ENCODE peak calls at places on chromosomes 12 and 14, in five cellular contexts. Q, N, E, Z and H are unnamed samples.
A peak's percentile ranks its signal among the peaks of the same experiment; 100 is the strongest.

GRCh38 chr14:74976264-74977113 is 21.1 kb upstream of the PGF start:
- DNase-seq in Z (no peak), E (no peak), N (no peak), Q (no peak), H (no peak)

GRCh38 chr12:48219635-48220034 is 16.5 kb upstream of the OR10AD1 start:
- DNase-seq in Q (no peak), Z (no peak), N (no peak), E (no peak), H (no peak)

GRCh38 chr14:76716285-76716684 is 45.0 kb upstream of the VASH1 start:
- DNase-seq in Z (no peak), N (no peak), E (no peak), Q (no peak), H (no peak)

GRCh38 chr14:103476065-103476464 is 46.6 kb downstream of the CKB start:
- DNase-seq in Z (no peak), Q (no peak), N (no peak), E (no peak), H (no peak)

GRCh38 chr14:24774167-24774915 is 140.4 kb upstream of the GZMB start:
- DNase-seq in N (no peak), Q (no peak), Z (no peak), E (no peak), H (no peak)

GRCh38 chr12:53626702-53627169 is 554 bp upstream of the ATF7 start:
- DNase-seq in N (no peak), Q (no peak), Z (no peak), E (no peak), H (no peak)

GRCh38 chr14:75389679-75390078 is 38.1 kb upstream of the JDP2 start:
- DNase-seq in E (no peak), Q (peak; percentile 33), N (no peak), Z (no peak), H (peak; percentile 19)

GRCh38 chr14:49585803-49586672 is at the start of gene RPS29:
- DNase-seq in E (peak; percentile 94), N (peak; percentile 100), Q (peak; percentile 100), Z (peak; percentile 97), H (peak; percentile 99)

GRCh38 chr14:23067847-23068791 is 10.8 kb upstream of the CDH24 start:
- DNase-seq in N (no peak), E (no peak), Q (no peak), Z (no peak), H (no peak)

GRCh38 chr12:14919455-14919854 is 18.9 kb downstream of the ERP27 start:
- DNase-seq in Q (no peak), E (no peak), N (no peak), Z (no peak), H (no peak)

GRCh38 chr14:23941230-23941629 is 12.3 kb upstream of the DHRS4 start:
- DNase-seq in N (no peak), Z (no peak), E (no peak), Q (no peak), H (no peak)

GRCh38 chr12:47900480-47901129 is 4.2 kb downstream of the VDR start:
- DNase-seq in Z (no peak), N (no peak), E (no peak), Q (no peak), H (no peak)

GRCh38 chr12:1518763-1519516 is 75.4 kb downstream of the FBXL14 start:
- DNase-seq in Q (peak; percentile 70), E (peak; percentile 29), Z (no peak), N (peak; percentile 65), H (peak; percentile 92)

GRCh38 chr12:8773456-8773855 is 49.0 kb upstream of the A2ML1 start:
- DNase-seq in Z (no peak), E (no peak), Q (no peak), N (no peak), H (no peak)

GRCh38 chr14:75181426-75182062 is 5.1 kb upstream of the TMED10 start:
- DNase-seq in E (no peak), N (no peak), Z (no peak), Q (no peak), H (no peak)

GRCh38 chr12:46915861-46916260 is 90.1 kb upstream of the SLC38A4 start:
- DNase-seq in Z (no peak), E (peak; percentile 46), N (peak; percentile 52), Q (peak; percentile 79), H (peak; percentile 85)

GRCh38 chr12:105740970-105741725 is 397.6 kb downstream of the NUAK1 start:
- DNase-seq in Z (peak; percentile 55), Q (peak; percentile 28), N (peak; percentile 63), E (no peak), H (peak; percentile 13)

GRCh38 chr14:100059433-100059781 is 5.8 kb upstream of the EVL start:
- DNase-seq in N (no peak), E (no peak), Q (no peak), Z (no peak), H (no peak)

GRCh38 chr14:95313246-95313645 is 6.5 kb downstream of the CLMN start:
- DNase-seq in N (no peak), Z (no peak), Q (no peak), E (no peak), H (no peak)

GRCh38 chr12:2682301-2683282 is 112.2 kb upstream of the FKBP4 start:
- DNase-seq in N (peak; percentile 43), Z (no peak), E (no peak), Q (peak; percentile 54), H (peak; percentile 54)

GRCh38 chr14:101064121-101064661 is 160.7 kb upstream of the RTL1 start:
- DNase-seq in N (no peak), Q (no peak), Z (peak; percentile 2), E (no peak), H (no peak)

GRCh38 chr12:132145334-132145733 is 1.1 kb downstream of the NOC4L start:
- DNase-seq in E (no peak), N (no peak), Z (no peak), Q (no peak), H (no peak)

GRCh38 chr14:100904307-100905019 is 941 bp upstream of the RTL1 start:
- DNase-seq in E (no peak), Z (no peak), N (no peak), Q (no peak), H (no peak)

GRCh38 chr12:58443273-58443980 is 476.9 kb downstream of the LRIG3 start:
- DNase-seq in E (no peak), N (peak; percentile 51), Z (no peak), Q (peak; percentile 40), H (peak; percentile 58)

GRCh38 chr14:85438001-85438400 is 91.9 kb upstream of the FLRT2 start:
- DNase-seq in Q (no peak), N (no peak), Z (no peak), E (no peak), H (no peak)

GRCh38 chr12:18811268-18811667 is 73.3 kb downstream of the CAPZA3 start:
- DNase-seq in Z (no peak), N (peak; percentile 54), E (no peak), Q (peak; percentile 55), H (peak; percentile 17)

GRCh38 chr14:33774866-33775519 is 175.9 kb downstream of the EGLN3 start:
- DNase-seq in Z (no peak), N (no peak), E (no peak), Q (peak; percentile 18), H (peak; percentile 39)

GRCh38 chr14:102930138-102930752 is 7.8 kb downstream of the AMN start:
- DNase-seq in E (no peak), Z (no peak), N (no peak), Q (no peak), H (no peak)

GRCh38 chr12:92064420-92064819 is 81.2 kb downstream of the BTG1 start:
- DNase-seq in Z (no peak), N (no peak), E (no peak), Q (peak; percentile 58), H (no peak)

GRCh38 chr12:88893801-88894200 is 313.5 kb upstream of the KITLG start:
- DNase-seq in Z (no peak), Q (no peak), E (no peak), N (no peak), H (no peak)

GRCh38 chr12:130916251-130916911 is 37.3 kb upstream of the ADGRD1 start:
- DNase-seq in Z (peak; percentile 28), N (peak; percentile 66), E (no peak), Q (peak; percentile 74), H (peak; percentile 60)

GRCh38 chr12:93536766-93537515 is 35.5 kb upstream of the SOCS2 start:
- DNase-seq in N (no peak), Q (no peak), E (no peak), Z (no peak), H (no peak)

GRCh38 chr14:103858063-103858820 is 10.9 kb upstream of the PPP1R13B start:
- DNase-seq in Q (no peak), E (no peak), N (no peak), Z (no peak), H (no peak)

DNA sequence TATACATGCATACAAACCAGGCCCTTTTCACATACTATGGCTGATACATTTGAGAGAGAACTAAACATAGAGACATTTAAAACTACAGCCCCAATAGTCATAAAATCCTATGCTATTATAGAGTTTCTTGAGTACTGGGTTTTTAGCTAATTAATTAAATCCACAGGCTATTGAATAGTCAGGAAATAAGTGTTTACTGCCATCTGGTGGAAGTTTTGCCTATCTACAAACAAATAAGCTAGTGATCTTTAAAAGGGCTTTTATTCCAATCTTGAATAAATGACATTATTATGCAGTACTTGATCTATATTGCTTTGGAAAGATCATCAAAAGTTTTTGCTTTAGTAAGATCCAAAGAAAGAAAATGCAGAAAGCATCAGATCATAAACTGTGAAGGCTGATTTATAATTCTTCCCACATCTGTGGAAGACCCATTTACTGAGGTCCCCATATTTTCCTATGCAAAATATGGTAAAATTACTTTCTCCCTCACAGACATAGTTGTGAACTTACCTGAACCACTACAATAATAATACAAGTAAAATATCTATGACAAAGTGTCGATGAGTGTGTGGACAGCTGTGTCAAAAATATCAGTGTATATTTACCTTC is 131.3 kb downstream of the ITPR2 start:
- DNase-seq in N (peak; percentile 73), Q (peak; percentile 79), E (no peak), Z (no peak), H (peak; percentile 73)
- TF ChIP-seq CTCF in N (peak; percentile 52), Q (peak; percentile 50), E (peak; percentile 26), Z (peak; percentile 65), H (peak; percentile 61)

GRCh38 chr12:120115066-120115465 is 1.5 kb downstream of the RAB35 start:
- DNase-seq in N (no peak), E (no peak), Q (no peak), Z (no peak), H (no peak)
- H3K4me3 ChIP-seq in N (peak overlapping the region; percentile 82), E (peak overlapping the region; percentile 90), Q (peak overlapping the region; percentile 74), Z (peak overlapping the region; percentile 77), H (peak overlapping the region; percentile 76)

GRCh38 chr12:65643171-65643570 is 181.1 kb upstream of the HMGA2 start:
- DNase-seq in Q (no peak), Z (no peak), E (no peak), N (no peak), H (peak; percentile 76)
- TF ChIP-seq CTCF in Q (no peak), Z (no peak), E (no peak), N (no peak), H (no peak)

DNA sequence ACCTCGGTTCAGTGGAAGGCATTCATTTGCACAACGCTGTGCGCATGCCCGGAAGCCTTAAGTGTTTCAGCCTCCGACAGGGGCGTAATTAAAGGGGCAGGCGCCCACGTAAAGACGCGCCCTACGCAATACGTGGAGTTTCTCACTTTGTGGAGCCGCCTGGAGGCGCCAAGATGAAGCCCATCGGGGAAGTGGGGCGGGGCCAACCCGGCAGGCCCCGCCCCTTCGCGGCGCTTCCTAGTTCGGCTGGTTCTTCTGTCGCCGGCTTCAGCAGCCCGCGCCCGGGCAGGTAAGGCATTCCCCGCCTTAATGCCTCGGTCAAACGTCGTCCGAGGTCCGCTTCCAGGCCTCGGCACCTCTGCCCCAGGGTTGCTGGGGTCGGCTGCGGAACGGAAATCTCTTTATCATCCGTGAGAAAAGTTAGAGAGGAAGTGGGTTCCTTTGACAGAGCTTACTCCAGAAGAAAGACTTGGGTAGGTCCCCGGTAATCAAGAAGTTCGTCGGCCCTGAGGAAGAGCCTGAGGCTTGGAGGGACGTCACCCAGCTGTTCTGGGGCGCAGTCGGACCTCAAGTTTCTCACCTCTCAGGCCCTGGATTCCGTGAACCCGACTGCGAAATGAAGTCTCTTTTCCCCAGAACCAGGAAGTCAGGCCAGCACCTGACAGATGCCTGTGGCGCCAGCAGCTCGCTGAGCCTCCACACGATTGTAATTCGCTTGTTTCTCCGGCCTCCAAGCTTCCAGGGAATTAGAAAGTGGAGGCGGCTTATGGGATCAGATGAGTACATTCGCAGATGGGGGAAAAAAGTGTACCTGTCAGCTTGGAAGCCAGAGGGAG is at the start of the genes IRAK4 and PUS7L:
- DNase-seq in Z (peak; percentile 95), E (peak; percentile 72), Q (peak; percentile 97), N (peak; percentile 98), H (peak; percentile 95)
- H3K4me3 ChIP-seq in Z (peak within 1 kb of the TSS; percentile 88), E (peak within 1 kb of the TSS; percentile 85), Q (peak within 1 kb of the TSS; percentile 46), N (peak within 1 kb of the TSS; percentile 71), H (peak within 1 kb of the TSS; percentile 92)